ENCODE peak calls at places on chromosomes 5 and 9, in four cellular contexts. P, E, Y and L are unnamed samples.

GRCh38 chr5:119382167-119382566 is 26.3 kb downstream of the TNFAIP8 start:
- DNase-seq in P (no peak), E (no peak), Y (no peak), L (no peak)

GRCh38 chr5:134503088-134503936 is 22.2 kb upstream of the JADE2 start:
- DNase-seq in P (peak; percentile 42), E (peak; percentile 81), Y (peak; percentile 36), L (peak; percentile 98)

GRCh38 chr5:142826741-142827492 is 56.7 kb downstream of the ARHGAP26 start:
- DNase-seq in P (no peak), E (peak; percentile 48), Y (no peak), L (peak; percentile 93)

GRCh38 chr5:96973561-96974401 is 37.9 kb downstream of the LNPEP start:
- DNase-seq in P (no peak), E (no peak), Y (peak; percentile 38), L (no peak)

GRCh38 chr9:6910032-6910431 is 152.3 kb downstream of the KDM4C start:
- DNase-seq in P (no peak), E (no peak), Y (no peak), L (no peak)

GRCh38 chr5:82355053-82355452 is 76.9 kb upstream of the RPS23 start:
- DNase-seq in P (no peak), E (no peak), Y (no peak), L (no peak)

GRCh38 chr5:1814183-1815020 is 13.2 kb downstream of the NDUFS6 start:
- DNase-seq in P (no peak), E (no peak), Y (no peak), L (no peak)

GRCh38 chr5:179143446-179143845 is 83.3 kb downstream of the ZNF354C start:
- DNase-seq in P (no peak), E (no peak), Y (no peak), L (no peak)

GRCh38 chr5:68891718-68892117 is 202.1 kb upstream of the SLC30A5 start:
- DNase-seq in P (no peak), E (no peak), Y (no peak), L (no peak)

GRCh38 chr5:137496919-137497318 is 2.2 kb downstream of the SPOCK1 start:
- DNase-seq in P (no peak), E (no peak), Y (no peak), L (no peak)

GRCh38 chr5:151664694-151665583 is 21.8 kb downstream of the SPARC start:
- DNase-seq in P (no peak), E (peak; percentile 61), Y (no peak), L (no peak)

GRCh38 chr5:135141303-135142268 is 107.6 kb upstream of the PITX1 start:
- DNase-seq in P (no peak), E (no peak), Y (no peak), L (no peak)

GRCh38 chr5:73838901-73839300 is 212.9 kb downstream of the ARHGEF28 start:
- DNase-seq in P (no peak), E (no peak), Y (no peak), L (no peak)

GRCh38 chr9:111948958-111949357 is 52.3 kb downstream of the UGCG start:
- DNase-seq in P (no peak), E (no peak), Y (no peak), L (no peak)

GRCh38 chr5:171092194-171092593 is 216.9 kb upstream of the TLX3 start:
- DNase-seq in P (no peak), E (no peak), Y (no peak), L (peak; percentile 66)

GRCh38 chr5:15529821-15530220 is 29.8 kb downstream of the FBXL7 start:
- DNase-seq in P (no peak), E (no peak), Y (no peak), L (no peak)

GRCh38 chr9:126470251-126470993 is 143.3 kb upstream of the LMX1B start:
- DNase-seq in P (no peak), E (no peak), Y (no peak), L (no peak)

GRCh38 chr5:152271420-152271819 is 133.7 kb downstream of the NMUR2 start:
- DNase-seq in P (no peak), E (no peak), Y (peak; percentile 10), L (no peak)

GRCh38 chr5:111478266-111478665 is 34.1 kb downstream of the STARD4 start:
- DNase-seq in P (no peak), E (no peak), Y (no peak), L (no peak)

GRCh38 chr5:41349846-41350245 is 136.5 kb upstream of the C6 start:
- DNase-seq in P (no peak), E (no peak), Y (no peak), L (no peak)

GRCh38 chr5:23234153-23234729 is 273.2 kb upstream of the PRDM9 start:
- DNase-seq in P (no peak), E (no peak), Y (no peak), L (no peak)

GRCh38 chr9:120663380-120663779 is 50.9 kb downstream of the MEGF9 start:
- DNase-seq in P (no peak), E (no peak), Y (no peak), L (no peak)

GRCh38 chr9:88792502-88792901 is 198.8 kb upstream of the S1PR3 start:
- DNase-seq in P (no peak), E (no peak), Y (no peak), L (no peak)

GRCh38 chr5:6473284-6473683 is 24.6 kb downstream of the UBE2QL1 start:
- DNase-seq in P (no peak), E (no peak), Y (no peak), L (no peak)

GRCh38 chr9:129610473-129611301 is 10.2 kb downstream of the C9orf50 start:
- DNase-seq in P (peak; percentile 71), E (peak; percentile 78), Y (peak; percentile 72), L (peak; percentile 62)

GRCh38 chr5:129438322-129438721 is 21.8 kb upstream of the ADAMTS19 start:
- DNase-seq in P (no peak), E (no peak), Y (no peak), L (no peak)

GRCh38 chr9:116499986-116500871 is 186.9 kb upstream of the TRIM32 start:
- DNase-seq in P (no peak), E (no peak), Y (no peak), L (no peak)

GRCh38 chr5:137220523-137220927 is 278.6 kb downstream of the SPOCK1 start:
- DNase-seq in P (peak; percentile 22), E (no peak), Y (no peak), L (peak; percentile 70)

GRCh38 chr9:68704804-68705635 is at the start of gene PIP5K1B:
- DNase-seq in P (peak; percentile 88), E (peak; percentile 35), Y (no peak), L (peak; percentile 43)

GRCh38 chr9:97412628-97413382 is 909 bp downstream of the TDRD7 start:
- DNase-seq in P (no peak), E (peak; percentile 32), Y (no peak), L (no peak)

GRCh38 chr9:79763861-79764260 is 192.1 kb downstream of the TLE4 start:
- DNase-seq in P (no peak), E (peak; percentile 30), Y (no peak), L (no peak)

GRCh38 chr5:65032250-65032649 is 263.5 kb downstream of the CWC27 start:
- DNase-seq in P (no peak), E (no peak), Y (no peak), L (no peak)

GRCh38 chr9:105858284-105858683 is 163.9 kb downstream of the TMEM38B start:
- DNase-seq in P (no peak), E (no peak), Y (no peak), L (no peak)

GRCh38 chr9:104950838-104951237 is 22.9 kb upstream of the ABCA1 start:
- DNase-seq in P (no peak), E (no peak), Y (no peak), L (no peak)

DNA sequence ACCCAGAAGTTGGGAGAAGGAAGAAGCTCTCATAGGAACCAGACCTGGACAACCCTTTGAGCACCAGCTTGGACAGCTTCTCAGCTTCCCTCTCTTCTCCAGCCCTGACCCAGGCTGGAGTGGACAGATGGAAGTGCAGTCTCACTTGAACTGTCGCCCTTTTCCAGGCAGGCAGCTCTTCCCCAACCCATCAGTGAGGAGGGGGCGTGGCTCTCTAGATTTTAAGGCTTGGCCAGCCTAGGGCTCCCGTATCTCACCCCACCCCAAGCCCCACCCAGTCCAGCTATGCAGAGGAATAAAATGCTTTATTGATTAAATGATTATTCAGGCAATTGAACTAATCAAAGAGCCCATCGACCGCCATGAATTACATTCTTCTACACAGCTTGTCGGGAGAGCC is 2.2 kb downstream of the PAX5 start:
- DNase-seq in P (no peak), E (no peak), Y (no peak), L (no peak)
- H3K4me1 ChIP-seq in P (peaks cover 7% of the 10 kb centered on the region), E (peaks cover 19% of the 10 kb centered on the region), Y (peaks cover 70% of the 10 kb centered on the region), L (peaks cover 17% of the 10 kb centered on the region)

GRCh38 chr9:123607479-123607878 is 251.5 kb downstream of the CRB2 start:
- DNase-seq in P (no peak), E (no peak), Y (no peak), L (no peak)

GRCh38 chr9:123607987-123608565 is 252.1 kb downstream of the CRB2 start:
- DNase-seq in P (no peak), E (no peak), Y (no peak), L (no peak)

GRCh38 chr9:123611228-123611627 is 255.2 kb downstream of the CRB2 start:
- DNase-seq in P (no peak), E (no peak), Y (no peak), L (no peak)

GRCh38 chr9:123606141-123606540 is 250.1 kb downstream of the CRB2 start:
- DNase-seq in P (no peak), E (no peak), Y (no peak), L (no peak)

GRCh38 chr9:123609844-123610243 is 253.8 kb downstream of the CRB2 start:
- DNase-seq in P (no peak), E (no peak), Y (no peak), L (no peak)
- H3K36me3 ChIP-seq in P (no peaks in the 10 kb centered on the region), E (no peaks in the 10 kb centered on the region), Y (no peaks in the 10 kb centered on the region), L (no peaks in the 10 kb centered on the region)

DNA sequence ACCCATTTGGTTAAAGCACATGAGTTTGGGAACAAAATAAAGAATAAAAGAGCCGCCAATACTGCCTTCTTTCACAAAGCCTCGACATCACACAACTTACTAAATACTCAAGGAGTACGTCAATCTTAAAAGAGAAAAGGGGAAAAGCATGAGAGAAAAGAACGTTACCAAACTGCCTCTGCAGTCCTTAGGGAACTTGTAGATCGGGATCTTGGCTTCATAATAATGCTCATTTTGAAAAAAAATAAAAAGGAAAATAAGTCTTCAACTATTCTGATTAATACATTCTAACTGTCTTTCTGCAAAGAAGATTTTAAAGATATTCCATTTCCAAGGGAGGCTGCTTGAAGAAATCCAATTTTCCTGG is 618.4 kb downstream of the PDE4D start:
- DNase-seq in P (no peak), E (no peak), Y (no peak), L (no peak)
- H3K4me1 ChIP-seq in P (no peaks in the 10 kb centered on the region), E (no peaks in the 10 kb centered on the region), Y (no peaks in the 10 kb centered on the region), L (peaks cover 9% of the 10 kb centered on the region)

GRCh38 chr5:156451505-156451904 is 124.5 kb downstream of the SGCD start:
- DNase-seq in P (no peak), E (no peak), Y (no peak), L (no peak)

GRCh38 chr5:156450778-156451177 is 123.8 kb downstream of the SGCD start:
- DNase-seq in P (no peak), E (no peak), Y (no peak), L (no peak)
- H3K36me3 ChIP-seq in P (no peaks in the 10 kb centered on the region), E (no peaks in the 10 kb centered on the region), Y (no peaks in the 10 kb centered on the region), L (no peaks in the 10 kb centered on the region)

GRCh38 chr9:128392302-128393152 is 21.4 kb downstream of the URM1 start:
- DNase-seq in P (no peak), E (no peak), Y (no peak), L (no peak)
- H3K4me1 ChIP-seq in P (no peaks in the 10 kb centered on the region), E (no peaks in the 10 kb centered on the region), Y (no peaks in the 10 kb centered on the region), L (peaks cover 11% of the 10 kb centered on the region)